ENCODE peak calls at places on chromosomes 3 and 15, in six cellular contexts. M is neuronal stem cell, O is H9, R is IMR-90, G is mesenchymal stem cell, I is H1. X is an unnamed sample.

GRCh38 chr3:187739125-187739560 is 6.1 kb downstream of the BCL6 start:
- DNase-seq in M (peak), O (no peak), R (no peak), G (no peak), I (peak), X (no peak)

GRCh38 chr15:77069521-77070121 is 1.3 kb downstream of the TSPAN3 start:
- DNase-seq in M (no peak), O (no peak), R (no peak), G (peak), I (no peak), X (no peak)

GRCh38 chr15:33311312-33311971 is 675 bp downstream of the RYR3 start:
- DNase-seq in M (peak), O (peak), R (no peak), G (no peak), I (peak), X (peak)

GRCh38 chr3:188590556-188590955 is 436.6 kb downstream of the LPP start:
- DNase-seq in M (no peak), O (no peak), R (no peak), G (peak), I (no peak), X (no peak)

GRCh38 chr3:139448104-139448503 is 28.2 kb downstream of the RBP2 start:
- DNase-seq in M (no peak), O (no peak), R (no peak), G (no peak), I (no peak), X (no peak)

GRCh38 chr15:69997701-69998273 is 99.9 kb downstream of the TLE3 start:
- DNase-seq in M (no peak), O (no peak), R (peak), G (peak), I (no peak), X (no peak)

GRCh38 chr3:89314454-89314853 is 207.0 kb downstream of the EPHA3 start:
- DNase-seq in M (no peak), O (peak), R (peak), G (peak), I (no peak), X (peak)

GRCh38 chr3:70889162-70890045 is 577.0 kb upstream of the MDFIC2 start:
- DNase-seq in M (no peak), O (no peak), R (peak), G (peak), I (no peak), X (no peak)

GRCh38 chr3:58251653-58252052 is 14.1 kb downstream of the ABHD6 start:
- DNase-seq in M (no peak), O (no peak), R (no peak), G (no peak), I (no peak), X (no peak)

GRCh38 chr3:99651561-99651960 is 13.2 kb downstream of the COL8A1 start:
- DNase-seq in M (no peak), O (no peak), R (peak), G (peak), I (no peak), X (no peak)

GRCh38 chr3:42119558-42120355 is 28.6 kb downstream of the TRAK1 start:
- DNase-seq in M (no peak), O (no peak), R (no peak), G (peak), I (no peak), X (no peak)

GRCh38 chr15:91271565-91272153 is 171.6 kb downstream of the SV2B start:
- DNase-seq in M (peak), O (peak), R (peak), G (peak), I (peak), X (peak)

GRCh38 chr15:40183636-40184463 is 23.0 kb downstream of the BUB1B start:
- DNase-seq in M (no peak), O (no peak), R (no peak), G (no peak), I (no peak), X (no peak)

GRCh38 chr3:173688216-173688842 is 290.8 kb downstream of the NLGN1 start:
- DNase-seq in M (no peak), O (no peak), R (peak), G (peak), I (no peak), X (peak)

GRCh38 chr15:78619022-78619950 is 1.5 kb downstream of the CHRNA3 start:
- DNase-seq in M (peak), O (peak), R (no peak), G (no peak), I (peak), X (peak)

GRCh38 chr3:45562027-45562426 is 32.5 kb upstream of the LIMD1 start:
- DNase-seq in M (no peak), O (no peak), R (no peak), G (no peak), I (no peak), X (no peak)

GRCh38 chr3:46297658-46298423 is 55.6 kb downstream of the CCR3 start:
- DNase-seq in M (no peak), O (no peak), R (no peak), G (no peak), I (no peak), X (peak)

GRCh38 chr3:195150194-195151118 is 120.5 kb downstream of the XXYLT1 start:
- DNase-seq in M (no peak), O (peak), R (peak), G (peak), I (peak), X (peak)

GRCh38 chr3:4828279-4829030 is 150.8 kb upstream of the BHLHE40 start:
- DNase-seq in M (no peak), O (no peak), R (peak), G (peak), I (no peak), X (no peak)

GRCh38 chr15:78691167-78691872 is 50.3 kb upstream of the CHRNB4 start:
- DNase-seq in M (no peak), O (no peak), R (no peak), G (no peak), I (no peak), X (peak)

GRCh38 chr3:152910211-152910610 is 75.3 kb downstream of the P2RY1 start:
- DNase-seq in M (no peak), O (no peak), R (no peak), G (peak), I (no peak), X (peak)

GRCh38 chr3:6467186-6467585 is 393.7 kb upstream of the GRM7 start:
- DNase-seq in M (no peak), O (no peak), R (no peak), G (no peak), I (no peak), X (no peak)
- H3K4me2 ChIP-seq in M (no peak), O (no peak), R (no peak), G (no peak), I (no peak), X (no peak)

DNA sequence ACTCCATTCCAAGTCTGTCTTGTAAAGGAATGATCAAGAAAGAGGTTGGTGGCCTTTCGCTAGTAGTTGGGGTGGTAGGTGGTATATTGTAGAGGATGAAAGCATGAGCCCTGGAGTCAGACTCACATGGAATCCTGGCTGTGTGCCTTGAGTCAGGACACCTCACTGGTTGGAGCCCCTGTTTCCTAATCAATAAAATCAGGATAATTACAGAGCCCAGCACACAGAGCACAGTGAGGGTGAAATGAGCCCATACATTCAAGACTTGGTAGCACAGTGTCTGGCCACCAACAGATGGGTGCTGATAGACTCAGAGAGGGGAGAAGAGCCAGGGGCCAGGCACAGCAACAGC is 95.1 kb upstream of the MYZAP start:
- DNase-seq in M (no peak), O (no peak), R (no peak), G (no peak), I (no peak), X (no peak)
- H3K23ac ChIP-seq in M (no peak), O (no peak), R (no peak), G (no peak), I (no peak), X (peak)

DNA sequence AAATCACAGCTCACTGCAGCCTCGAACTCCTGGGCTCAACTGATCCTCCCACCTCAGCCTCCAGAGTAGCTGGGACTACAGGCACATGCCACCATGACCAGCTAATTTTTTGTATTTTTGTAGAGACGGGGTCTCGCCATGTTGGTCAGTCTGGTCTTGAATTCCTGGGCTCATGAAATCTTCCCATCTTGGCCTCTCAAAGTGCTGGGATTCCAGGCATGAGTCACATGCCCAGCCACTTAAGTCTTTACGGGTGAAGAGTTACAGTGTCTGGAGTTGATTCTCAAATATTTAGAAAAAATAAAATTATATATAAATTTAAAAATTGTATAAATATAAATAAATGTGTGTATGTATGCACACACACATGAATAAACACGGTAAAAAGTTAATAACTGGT is 14.5 kb upstream of the KBTBD12 start:
- DNase-seq in M (no peak), O (no peak), R (no peak), G (peak), I (no peak), X (no peak)
- H3K27ac ChIP-seq in M (no peak), O (no peak), R (no peak), G (no peak), I (no peak), X (no peak)

DNA sequence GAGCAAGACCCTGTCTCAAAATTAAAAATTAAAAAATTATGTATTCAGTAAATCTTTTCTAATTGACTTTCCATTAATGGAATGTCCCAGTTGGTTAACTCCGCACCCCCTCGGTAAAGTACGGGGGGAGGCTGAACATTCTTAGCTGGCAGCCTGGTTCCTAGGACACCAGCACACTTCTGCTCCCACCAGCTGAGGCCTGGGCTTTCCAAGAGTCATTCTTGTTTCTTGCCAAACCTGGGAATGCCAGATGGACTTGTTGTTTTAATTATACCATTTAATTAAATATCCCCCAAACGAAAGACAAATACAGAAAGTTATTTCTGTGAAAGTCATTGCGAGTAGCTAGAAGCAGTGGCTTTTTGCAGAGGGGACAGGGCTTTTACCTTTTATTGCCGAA is 179.4 kb downstream of the VGLL4 start:
- DNase-seq in M (no peak), O (no peak), R (no peak), G (no peak), I (no peak), X (no peak)
- H3K4me2 ChIP-seq in M (no peak), O (no peak), R (no peak), G (no peak), I (no peak), X (no peak)

GRCh38 chr3:77251136-77251535 is 211.2 kb downstream of the ROBO2 start:
- DNase-seq in M (no peak), O (no peak), R (no peak), G (no peak), I (no peak), X (peak)
- H3K23ac ChIP-seq in M (no peak), O (no peak), R (no peak), G (no peak), I (no peak), X (no peak)

DNA sequence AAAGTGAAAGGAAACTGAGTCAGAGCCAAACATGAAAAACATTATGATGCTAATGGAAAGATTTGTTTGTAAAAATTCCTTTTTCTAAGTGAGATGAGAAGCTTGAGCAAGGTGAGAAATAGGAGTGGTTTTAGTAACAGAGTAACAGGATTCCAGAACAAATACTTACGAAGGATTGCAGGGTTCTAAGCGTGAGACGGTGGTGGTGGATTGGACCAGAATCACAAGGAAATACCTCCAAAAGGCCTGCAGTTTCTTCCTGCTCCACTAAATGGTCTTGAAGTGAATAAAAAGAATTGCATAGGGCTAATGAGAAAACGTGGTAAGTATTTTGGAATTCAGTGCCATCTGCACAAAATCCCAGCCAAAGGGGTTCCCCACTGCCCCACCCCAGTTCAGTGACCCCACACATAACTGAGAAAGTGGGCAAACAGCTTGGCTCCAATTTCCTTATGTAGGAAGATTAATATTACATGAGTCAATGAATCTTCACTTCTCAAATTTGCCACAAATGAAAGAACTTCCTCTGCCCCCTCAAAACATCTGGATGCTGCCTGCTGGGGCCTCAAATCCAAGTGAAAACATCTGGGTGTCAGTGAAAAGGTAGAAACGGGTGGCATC is 283.8 kb upstream of the NR2F2 start:
- DNase-seq in M (no peak), O (no peak), R (no peak), G (no peak), I (no peak), X (peak)
- H3K27ac ChIP-seq in M (no peak), O (no peak), R (no peak), G (peak), I (no peak), X (no peak)